ENCODE peak calls at places on chromosomes 2 and 18, in five cellular contexts. S is activated B cell treated with CpG ODN at 0.5 μM for 24 hours, G is pancreas, F is Calu3, X is foreskin fibroblast. N is an unnamed sample.

GRCh38 chr2:8365331-8365910 is 316.4 kb upstream of the ID2 start:
- DNase-seq in G (no peak), S (no peak), X (no peak), F (no peak), N (no peak)

GRCh38 chr2:234290671-234291070 is 206.2 kb downstream of the ARL4C start:
- DNase-seq in F (no peak), X (no peak), S (peak; percentile 39), G (no peak), N (peak; percentile 79)

GRCh38 chr2:11201969-11202368 is 46.7 kb downstream of the SLC66A3 start:
- DNase-seq in G (no peak), X (no peak), F (no peak), S (no peak), N (no peak)

GRCh38 chr2:104872866-104873688 is 19.2 kb downstream of the POU3F3 start:
- DNase-seq in F (peak; percentile 69), X (peak; percentile 28), S (peak; percentile 50), G (peak; percentile 79), N (peak; percentile 28)

GRCh38 chr2:176536739-176537138 is 267.5 kb downstream of the MTX2 start:
- DNase-seq in S (no peak), X (no peak), F (no peak), G (no peak), N (no peak)

GRCh38 chr18:13366977-13367892 is 148.7 kb downstream of the LDLRAD4 start:
- DNase-seq in F (no peak), S (no peak), G (no peak), X (no peak), N (no peak)

GRCh38 chr2:17146358-17146757 is 371.9 kb downstream of the RAD51AP2 start:
- DNase-seq in X (no peak), S (no peak), F (no peak), G (no peak), N (no peak)

GRCh38 chr2:95030496-95030895 is 5.0 kb downstream of the MAL start:
- DNase-seq in X (no peak), G (no peak), S (no peak), F (no peak), N (no peak)

GRCh38 chr2:111161971-111162370 is 41.3 kb downstream of the BCL2L11 start:
- DNase-seq in G (peak; percentile 83), X (no peak), F (no peak), S (no peak), N (no peak)

GRCh38 chr18:55018602-55019001 is 59.3 kb upstream of the CCDC68 start:
- DNase-seq in X (peak; percentile 39), S (no peak), F (no peak), G (no peak), N (no peak)

GRCh38 chr2:126448611-126449010 is 207.3 kb upstream of the GYPC start:
- DNase-seq in G (no peak), X (no peak), S (no peak), F (no peak), N (no peak)

GRCh38 chr2:233501198-233502076 is 65.1 kb downstream of the USP40 start:
- DNase-seq in S (no peak), G (no peak), F (no peak), X (peak; percentile 36), N (no peak)

GRCh38 chr18:49186242-49186641 is 235.5 kb upstream of the SMAD7 start:
- DNase-seq in F (no peak), G (no peak), S (no peak), X (no peak), N (no peak)

GRCh38 chr2:118994172-118994700 is 52.2 kb downstream of the MARCO start:
- DNase-seq in F (no peak), X (no peak), G (no peak), S (no peak), N (no peak)

GRCh38 chr2:198597648-198598047 is 793.3 kb downstream of the PLCL1 start:
- DNase-seq in X (no peak), S (no peak), F (no peak), G (no peak), N (no peak)

GRCh38 chr2:187994464-187995331 is 297.0 kb upstream of the GULP1 start:
- DNase-seq in X (peak; percentile 78), S (no peak), F (no peak), G (no peak), N (no peak)

GRCh38 chr2:173574713-173575112 is 220.0 kb downstream of the CDCA7 start:
- DNase-seq in S (no peak), G (no peak), F (no peak), X (peak; percentile 41), N (no peak)

GRCh38 chr2:216423071-216423470 is 10.8 kb downstream of the SMARCAL1 start:
- DNase-seq in F (no peak), S (no peak), X (no peak), G (no peak), N (no peak)

GRCh38 chr2:79085382-79085781 is 2.4 kb downstream of the REG1B start:
- DNase-seq in G (peak; percentile 74), S (no peak), F (no peak), X (no peak), N (no peak)

GRCh38 chr2:197498937-197499593 is 575 bp downstream of the HSPD1 start:
- DNase-seq in F (peak; percentile 36), S (peak; percentile 47), X (peak; percentile 34), G (peak; percentile 86), N (peak; percentile 49)

GRCh38 chr2:186460465-186460864 is 25.6 kb upstream of the ZC3H15 start:
- DNase-seq in F (peak; percentile 9), X (no peak), G (no peak), S (no peak), N (no peak)

GRCh38 chr2:53859354-53860159 is at the start of gene GPR75:
- DNase-seq in S (no peak), F (no peak), X (peak; percentile 33), G (peak; percentile 79), N (no peak)

GRCh38 chr2:43196773-43197567 is 29.4 kb downstream of the ZFP36L2 start:
- DNase-seq in X (no peak), S (no peak), G (no peak), F (no peak), N (no peak)

GRCh38 chr2:100352511-100352910 is 30.2 kb upstream of the LONRF2 start:
- DNase-seq in X (no peak), G (no peak), F (no peak), S (no peak), N (no peak)

GRCh38 chr2:198004173-198004572 is 199.8 kb downstream of the PLCL1 start:
- DNase-seq in F (no peak), S (no peak), G (no peak), X (peak; percentile 4), N (no peak)

GRCh38 chr2:128361376-128362131 is 42.9 kb upstream of the HS6ST1 start:
- DNase-seq in G (peak; percentile 82), F (no peak), X (no peak), S (peak; percentile 11), N (no peak)

GRCh38 chr2:79432731-79433146 is 80.1 kb upstream of the CTNNA2 start:
- DNase-seq in X (no peak), S (no peak), G (no peak), F (no peak), N (no peak)

DNA sequence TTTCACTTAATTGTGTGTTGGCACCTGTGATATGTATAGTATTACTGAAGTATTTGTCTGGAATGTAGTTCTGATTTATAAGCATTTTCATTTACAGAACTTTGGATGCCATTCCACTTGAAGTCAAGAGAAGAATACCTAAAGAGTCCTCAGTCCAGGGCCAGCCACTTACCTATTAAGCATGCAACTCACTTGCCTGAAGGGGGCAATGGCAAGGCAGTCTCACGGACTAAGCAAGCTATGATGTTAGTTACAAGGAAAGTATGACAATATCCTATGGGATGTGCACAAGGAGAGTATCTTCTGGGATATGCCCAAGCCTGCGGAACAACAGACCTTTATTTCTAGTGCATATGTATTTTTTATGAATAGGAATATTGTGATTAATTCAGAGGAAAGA is 369.4 kb upstream of the GCFC2 start:
- DNase-seq in X (no peak), S (no peak), F (no peak), G (no peak), N (no peak)
- TF ChIP-seq CTCF in X (no peak), S (no peak), F (no peak), G (no peak), N (no peak)

DNA sequence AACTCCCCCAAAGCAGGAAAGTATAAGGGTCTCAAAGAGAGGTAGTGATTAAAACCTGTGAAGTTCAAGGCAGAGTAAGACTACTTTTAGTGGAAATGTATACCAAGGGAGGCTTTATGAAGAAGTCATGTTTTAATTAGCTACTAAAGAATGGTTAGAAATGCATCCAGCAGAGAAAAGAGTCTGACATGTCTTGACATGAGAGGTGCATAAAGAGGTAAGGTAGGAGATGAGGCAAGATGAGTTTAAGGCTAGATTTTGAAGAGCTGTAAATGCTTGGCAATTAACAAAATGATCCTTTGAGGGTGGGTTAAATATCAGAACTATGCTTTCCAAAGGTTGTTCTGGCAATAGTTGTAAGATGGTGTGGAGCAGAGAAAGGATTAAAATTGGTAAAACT is 88.7 kb upstream of the WDSUB1 start:
- DNase-seq in G (no peak), S (no peak), F (no peak), X (no peak), N (no peak)
- TF ChIP-seq CTCF in G (no peak), S (no peak), F (no peak), X (no peak), N (no peak)

GRCh38 chr18:50188652-50189051 is 6.3 kb downstream of the MYO5B start:
- DNase-seq in F (no peak), X (no peak), G (no peak), S (no peak), N (no peak)
- TF ChIP-seq CTCF in F (no peak), X (no peak), G (no peak), S (no peak), N (no peak)

DNA sequence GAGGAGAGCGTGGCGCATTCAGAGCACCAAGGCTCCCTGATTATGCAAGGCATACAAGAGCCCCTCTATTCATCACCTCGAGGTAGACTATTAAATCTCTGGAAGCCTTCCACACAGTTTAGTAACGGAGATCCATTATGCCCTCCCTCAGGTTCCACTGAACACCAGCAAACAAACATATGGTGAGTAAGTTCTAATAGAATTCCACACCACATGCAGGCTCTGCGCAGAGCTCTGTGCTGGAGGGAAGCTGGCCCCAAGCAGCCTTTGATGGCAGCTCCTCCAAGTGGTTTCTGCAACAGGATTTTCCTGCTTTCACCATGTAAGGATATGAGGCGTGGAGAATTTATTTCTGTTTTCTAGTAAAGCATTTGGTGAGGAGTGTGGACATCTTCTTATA is 238.6 kb downstream of the C1D start:
- DNase-seq in X (peak; percentile 57), F (no peak), G (no peak), S (no peak), N (no peak)
- TF ChIP-seq CTCF in X (no peak), F (no peak), G (no peak), S (no peak), N (no peak)

DNA sequence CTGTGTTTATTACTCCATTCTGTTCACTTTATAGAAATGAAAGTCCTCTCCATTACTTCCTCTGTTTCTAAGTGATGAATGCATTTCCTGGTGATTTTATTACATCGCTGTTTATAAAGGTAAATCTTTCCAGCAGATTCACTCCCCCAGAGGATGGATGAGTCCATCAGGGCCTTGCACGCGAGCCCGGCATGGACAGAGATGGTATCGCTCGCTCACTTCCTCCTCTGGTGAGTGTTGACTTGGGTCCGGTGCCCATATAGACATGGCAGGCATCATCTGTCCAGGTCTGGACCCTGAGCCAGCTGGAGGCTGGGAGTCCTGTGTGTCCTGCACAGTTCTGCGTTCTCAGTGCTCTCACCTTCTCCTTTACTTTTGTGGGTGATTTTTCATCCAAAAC is 733.6 kb upstream of the SALL3 start:
- DNase-seq in X (no peak), G (no peak), S (no peak), F (no peak), N (no peak)
- TF ChIP-seq CTCF in X (no peak), G (no peak), S (no peak), F (no peak), N (no peak)